ENCODE peak calls at places on chromosomes 16 and 17, in four cellular contexts. One of them, this sample, is unnamed.

GRCh38 chr16:55643161-55643970 is 12.4 kb upstream of the SLC6A2 start:
- DNase-seq in HepG2: peak
- DNase-seq in GM12878: no peak
- DNase-seq in K562: peak
- DNase-seq in this sample: no peak

GRCh38 chr17:46003907-46004748 is 5.1 kb downstream of the STH start:
- DNase-seq in K562: no peak
- DNase-seq in HepG2: peak
- DNase-seq in GM12878: no peak
- DNase-seq in this sample: no peak

GRCh38 chr16:15404792-15405191 is 9.2 kb downstream of the MPV17L start:
- DNase-seq in GM12878: no peak
- DNase-seq in K562: no peak
- DNase-seq in HepG2: no peak
- DNase-seq in this sample: no peak

GRCh38 chr16:66751135-66751991 is at the start of gene DYNC1LI2:
- DNase-seq in HepG2: peak
- DNase-seq in GM12878: no peak
- DNase-seq in K562: peak
- DNase-seq in this sample: peak

GRCh38 chr16:2595376-2596200 is 57.8 kb downstream of the PDPK1 start:
- DNase-seq in K562: no peak
- DNase-seq in GM12878: no peak
- DNase-seq in HepG2: no peak
- DNase-seq in this sample: no peak

GRCh38 chr17:55295411-55296170 is 30.8 kb downstream of the HLF start:
- DNase-seq in HepG2: peak
- DNase-seq in GM12878: no peak
- DNase-seq in K562: peak
- DNase-seq in this sample: peak

GRCh38 chr17:39667262-39668140 is 752 bp upstream of the PNMT start:
- DNase-seq in GM12878: no peak
- DNase-seq in K562: peak
- DNase-seq in HepG2: no peak
- DNase-seq in this sample: no peak

GRCh38 chr17:2595736-2596135 is 2.3 kb downstream of the PAFAH1B1 start:
- DNase-seq in GM12878: no peak
- DNase-seq in HepG2: no peak
- DNase-seq in K562: no peak
- DNase-seq in this sample: no peak

GRCh38 chr17:69928586-69928985 is 146.4 kb upstream of the KCNJ16 start:
- DNase-seq in K562: no peak
- DNase-seq in HepG2: no peak
- DNase-seq in GM12878: no peak
- DNase-seq in this sample: no peak

GRCh38 chr17:39270923-39271322 is 45.2 kb upstream of the STAC2 start:
- DNase-seq in GM12878: no peak
- DNase-seq in K562: peak
- DNase-seq in HepG2: no peak
- DNase-seq in this sample: no peak

GRCh38 chr17:27081002-27081638 is 212.8 kb upstream of the WSB1 start:
- DNase-seq in GM12878: no peak
- DNase-seq in K562: no peak
- DNase-seq in HepG2: no peak
- DNase-seq in this sample: no peak

GRCh38 chr16:14354561-14355351 is 275.3 kb downstream of the PARN start:
- DNase-seq in GM12878: peak
- DNase-seq in HepG2: no peak
- DNase-seq in K562: no peak
- DNase-seq in this sample: no peak

GRCh38 chr16:57846078-57846697 is 43.9 kb upstream of the KIFC3 start:
- DNase-seq in GM12878: no peak
- DNase-seq in K562: no peak
- DNase-seq in HepG2: no peak
- DNase-seq in this sample: no peak

GRCh38 chr17:20302191-20302917 is 165.0 kb downstream of the LGALS9B start:
- DNase-seq in GM12878: no peak
- DNase-seq in HepG2: no peak
- DNase-seq in K562: no peak
- DNase-seq in this sample: no peak

GRCh38 chr17:41965694-41966375 is 760 bp upstream of the CNP start:
- DNase-seq in K562: peak
- DNase-seq in HepG2: peak
- DNase-seq in GM12878: no peak
- DNase-seq in this sample: peak

GRCh38 chr16:73323880-73324279 is 276.0 kb upstream of the ZFHX3 start:
- DNase-seq in HepG2: no peak
- DNase-seq in K562: no peak
- DNase-seq in GM12878: no peak
- DNase-seq in this sample: no peak

GRCh38 chr16:3171855-3172593 is 16.0 kb upstream of the OR1F1 start:
- DNase-seq in K562: peak
- DNase-seq in GM12878: no peak
- DNase-seq in HepG2: peak
- DNase-seq in this sample: peak

GRCh38 chr17:74532115-74532514 is 840 bp upstream of the CD300LB start:
- DNase-seq in GM12878: no peak
- DNase-seq in HepG2: no peak
- DNase-seq in K562: no peak
- DNase-seq in this sample: no peak

GRCh38 chr17:28763137-28763799 is 19.5 kb downstream of the TRAF4 start:
- DNase-seq in GM12878: no peak
- DNase-seq in K562: no peak
- DNase-seq in HepG2: no peak
- DNase-seq in this sample: no peak

GRCh38 chr17:66548158-66548557 is 245.7 kb downstream of the PRKCA start:
- DNase-seq in HepG2: peak
- DNase-seq in K562: no peak
- DNase-seq in GM12878: no peak
- DNase-seq in this sample: no peak

GRCh38 chr17:48194097-48194550 is 86.6 kb downstream of the SNX11 start:
- DNase-seq in K562: no peak
- DNase-seq in GM12878: no peak
- DNase-seq in HepG2: no peak
- DNase-seq in this sample: no peak

GRCh38 chr17:48190871-48191270 is 83.3 kb downstream of the SNX11 start:
- DNase-seq in K562: no peak
- DNase-seq in HepG2: no peak
- DNase-seq in GM12878: no peak
- DNase-seq in this sample: no peak

GRCh38 chr17:48191362-48191761 is 83.8 kb downstream of the SNX11 start:
- DNase-seq in GM12878: no peak
- DNase-seq in K562: no peak
- DNase-seq in HepG2: no peak
- DNase-seq in this sample: no peak

GRCh38 chr17:48195910-48196309 is 88.3 kb downstream of the SNX11 start:
- DNase-seq in GM12878: no peak
- DNase-seq in HepG2: no peak
- DNase-seq in K562: no peak
- DNase-seq in this sample: no peak

GRCh38 chr17:48192321-48192731 is 84.8 kb downstream of the SNX11 start:
- DNase-seq in HepG2: no peak
- DNase-seq in GM12878: no peak
- DNase-seq in K562: no peak
- DNase-seq in this sample: no peak
- TF ChIP-seq TARDBP in HepG2: no peak
- TF ChIP-seq TARDBP in GM12878: no peak
- TF ChIP-seq TARDBP in K562: no peak
- TF ChIP-seq TARDBP in this sample: no peak

GRCh38 chr16:27287887-27288286 is 19.3 kb upstream of the NSMCE1 start:
- DNase-seq in GM12878: no peak
- DNase-seq in K562: no peak
- DNase-seq in HepG2: no peak
- DNase-seq in this sample: no peak

GRCh38 chr16:27285676-27286196 is 17.2 kb upstream of the NSMCE1 start:
- DNase-seq in K562: no peak
- DNase-seq in GM12878: no peak
- DNase-seq in HepG2: no peak
- DNase-seq in this sample: no peak

GRCh38 chr16:27287051-27287811 is 18.7 kb upstream of the NSMCE1 start:
- DNase-seq in HepG2: no peak
- DNase-seq in K562: no peak
- DNase-seq in GM12878: no peak
- DNase-seq in this sample: no peak

GRCh38 chr16:27284865-27285675 is 16.5 kb upstream of the NSMCE1 start:
- DNase-seq in HepG2: peak
- DNase-seq in K562: no peak
- DNase-seq in GM12878: no peak
- DNase-seq in this sample: no peak

DNA sequence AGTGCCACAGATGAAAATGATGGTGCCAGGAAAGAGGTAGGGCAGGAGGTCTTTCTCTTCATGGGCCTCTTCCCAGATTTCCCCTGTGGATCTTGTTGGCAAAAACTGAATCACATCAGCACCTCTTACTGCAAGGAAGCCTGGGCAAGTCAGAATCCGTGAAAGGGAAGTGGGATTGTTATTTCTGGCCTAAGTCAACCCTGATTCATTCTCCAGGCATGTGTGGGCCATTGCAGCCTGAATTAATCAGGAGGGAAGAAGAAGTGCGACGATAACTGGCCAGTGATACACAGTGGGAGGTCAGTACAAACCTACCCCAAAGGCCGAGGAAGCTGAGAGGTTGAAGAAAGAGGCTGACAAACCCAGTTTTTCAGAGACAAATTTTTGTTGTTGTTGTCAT is 17.9 kb upstream of the NSMCE1 start:
- DNase-seq in GM12878: no peak
- DNase-seq in K562: no peak
- DNase-seq in HepG2: peak
- DNase-seq in this sample: no peak
- TF ChIP-seq TARDBP in GM12878: no peak
- TF ChIP-seq TARDBP in K562: no peak
- TF ChIP-seq TARDBP in HepG2: no peak
- TF ChIP-seq TARDBP in this sample: no peak

DNA sequence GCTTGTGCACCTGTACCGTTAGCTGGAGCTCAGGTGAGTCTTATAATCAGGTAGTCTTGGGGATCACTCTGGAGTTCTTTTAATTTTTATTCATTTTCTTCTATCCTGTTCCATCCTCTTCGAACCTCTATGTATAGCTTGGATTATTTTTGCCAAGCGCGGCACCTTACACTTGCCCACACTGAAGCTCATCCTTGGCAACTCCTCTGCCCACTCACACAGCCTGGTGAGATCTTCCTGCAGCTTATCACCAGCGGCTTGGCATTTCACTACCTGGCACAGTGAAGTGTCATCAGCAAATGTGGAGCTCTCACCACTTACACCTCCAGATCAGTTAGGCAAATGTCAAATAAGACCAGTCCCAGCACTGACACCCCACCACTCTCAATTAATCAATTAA is 116.7 kb downstream of the CACNG3 start:
- DNase-seq in HepG2: no peak
- DNase-seq in GM12878: no peak
- DNase-seq in K562: no peak
- DNase-seq in this sample: no peak
- TF ChIP-seq TARDBP in HepG2: no peak
- TF ChIP-seq TARDBP in GM12878: no peak
- TF ChIP-seq TARDBP in K562: no peak
- TF ChIP-seq TARDBP in this sample: no peak

GRCh38 chr16:65042966-65043365 is 78.9 kb downstream of the CDH11 start:
- DNase-seq in GM12878: no peak
- DNase-seq in HepG2: no peak
- DNase-seq in K562: no peak
- DNase-seq in this sample: no peak

GRCh38 chr16:65034915-65035314 is 86.9 kb downstream of the CDH11 start:
- DNase-seq in K562: no peak
- DNase-seq in HepG2: no peak
- DNase-seq in GM12878: no peak
- DNase-seq in this sample: no peak

GRCh38 chr16:65038125-65038524 is 83.7 kb downstream of the CDH11 start:
- DNase-seq in K562: no peak
- DNase-seq in GM12878: no peak
- DNase-seq in HepG2: no peak
- DNase-seq in this sample: no peak

GRCh38 chr16:65032397-65032796 is 89.5 kb downstream of the CDH11 start:
- DNase-seq in HepG2: no peak
- DNase-seq in GM12878: no peak
- DNase-seq in K562: no peak
- DNase-seq in this sample: no peak

GRCh38 chr16:65037558-65037957 is 84.3 kb downstream of the CDH11 start:
- DNase-seq in K562: no peak
- DNase-seq in HepG2: no peak
- DNase-seq in GM12878: no peak
- DNase-seq in this sample: no peak
- TF ChIP-seq TARDBP in K562: no peak
- TF ChIP-seq TARDBP in HepG2: no peak
- TF ChIP-seq TARDBP in GM12878: no peak
- TF ChIP-seq TARDBP in this sample: no peak

DNA sequence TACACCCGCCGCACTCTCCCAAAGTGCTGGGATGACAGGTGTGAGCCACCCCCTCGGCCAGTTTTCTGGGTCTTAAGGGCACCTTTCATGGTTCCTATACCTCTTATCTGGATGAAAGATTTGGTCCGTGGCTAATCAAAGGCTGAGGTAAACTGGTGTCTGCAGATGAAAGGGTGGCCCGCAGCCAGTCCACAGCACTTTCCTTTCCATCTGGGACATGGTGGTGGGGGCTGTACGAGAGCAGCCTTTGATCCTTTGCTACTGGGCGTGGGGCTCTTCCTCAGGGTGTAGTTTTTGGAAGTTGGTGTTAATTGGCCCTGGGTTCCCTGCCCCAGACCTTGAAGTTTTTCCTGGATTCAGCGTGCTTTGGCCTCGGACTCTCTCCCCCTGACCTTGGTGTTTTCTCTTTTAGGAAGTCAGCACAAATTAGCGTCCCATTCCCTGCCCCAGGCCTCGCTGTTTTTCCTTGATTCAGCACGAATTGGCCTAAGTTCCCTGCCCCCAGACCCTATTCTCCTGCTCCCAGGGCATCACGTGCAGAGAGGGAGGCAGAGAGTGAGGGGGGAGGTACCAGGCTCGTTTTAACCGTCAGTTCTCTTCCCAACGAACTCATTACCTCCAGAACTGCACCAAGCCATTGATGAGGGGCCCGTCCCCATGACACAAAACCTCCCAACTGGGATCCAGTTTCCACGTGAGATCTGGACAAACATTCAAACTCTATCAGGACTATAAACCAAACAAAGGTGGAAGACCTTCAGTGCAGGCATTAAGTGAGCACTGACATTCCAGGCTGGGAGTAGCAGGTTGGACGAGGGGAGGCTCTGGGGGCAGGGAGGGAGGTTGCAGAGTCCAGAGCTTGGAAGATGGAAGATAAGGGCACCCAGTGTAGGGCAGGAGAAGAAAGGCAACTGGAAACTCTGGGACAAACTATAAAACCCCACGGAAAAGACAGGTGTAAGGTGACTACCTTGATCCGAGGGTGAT is 11.6 kb downstream of the DPEP1 start:
- DNase-seq in HepG2: peak
- DNase-seq in GM12878: no peak
- DNase-seq in K562: no peak
- DNase-seq in this sample: no peak
- TF ChIP-seq TARDBP in HepG2: no peak
- TF ChIP-seq TARDBP in GM12878: no peak
- TF ChIP-seq TARDBP in K562: no peak
- TF ChIP-seq TARDBP in this sample: no peak